ENCODE peak calls at places on chromosome 17, in seven cellular contexts. X is mucosa of descending colon; D is effector memory CD4-positive, alpha-beta T cell; V is SK-N-DZ; W is lower lobe of right lung; J is hippocampal formation; S is left colon. G is an unnamed sample.
A peak's percentile ranks its signal among the peaks of the same experiment; 100 is the strongest.

GRCh38 chr17:48244121-48244711 is 136.7 kb downstream of the SNX11 start:
- DNase-seq in X (peak; percentile 36), D (no peak), V (no peak), W (no peak), J (no peak), S (peak; percentile 55), G (no peak)

GRCh38 chr17:61579961-61580360 is 11.1 kb downstream of the NACA2 start:
- DNase-seq in X (no peak), D (no peak), V (peak; percentile 89), W (no peak), J (no peak), S (no peak), G (no peak)

GRCh38 chr17:208429-208828 is 27.0 kb upstream of the DOC2B start:
- DNase-seq in X (no peak), D (no peak), V (no peak), W (no peak), J (no peak), S (no peak), G (no peak)

GRCh38 chr17:9158545-9159452 is 137.5 kb downstream of the NTN1 start:
- DNase-seq in X (no peak), D (no peak), V (no peak), W (no peak), J (no peak), S (no peak), G (no peak)

GRCh38 chr17:45759761-45760160 is 24.4 kb upstream of the CRHR1 start:
- DNase-seq in X (no peak), D (no peak), V (no peak), W (no peak), J (no peak), S (no peak), G (no peak)

GRCh38 chr17:4230142-4230541 is 33.6 kb downstream of the ANKFY1 start:
- DNase-seq in X (no peak), D (no peak), V (no peak), W (no peak), J (peak; percentile 60), S (peak; percentile 46), G (peak; percentile 41)

GRCh38 chr17:76405967-76406647 is 21.7 kb downstream of the SPHK1 start:
- DNase-seq in X (peak; percentile 65), D (no peak), V (no peak), W (peak; percentile 52), J (no peak), S (no peak), G (peak; percentile 26)

GRCh38 chr17:83132251-83133081 is 53.1 kb downstream of the METRNL start:
- DNase-seq in X (no peak), D (no peak), V (no peak), W (peak; percentile 33), J (no peak), S (no peak), G (no peak)

GRCh38 chr17:74429604-74430384 is 2.1 kb upstream of the GPRC5C start:
- DNase-seq in X (peak; percentile 74), D (no peak), V (no peak), W (peak; percentile 75), J (no peak), S (peak; percentile 84), G (no peak)

GRCh38 chr17:45686250-45686649 is 97.9 kb upstream of the CRHR1 start:
- DNase-seq in X (no peak), D (no peak), V (no peak), W (peak; percentile 2), J (no peak), S (no peak), G (no peak)

GRCh38 chr17:4679652-4680051 is 24.3 kb downstream of the PELP1 start:
- DNase-seq in X (no peak), D (no peak), V (no peak), W (no peak), J (no peak), S (no peak), G (no peak)

GRCh38 chr17:42409467-42410351 is 13.3 kb downstream of the CAVIN1 start:
- DNase-seq in X (no peak), D (no peak), V (no peak), W (peak; percentile 66), J (no peak), S (peak; percentile 53), G (no peak)

GRCh38 chr17:56112086-56112485 is 41.2 kb upstream of the ANKFN1 start:
- DNase-seq in X (no peak), D (no peak), V (no peak), W (no peak), J (no peak), S (no peak), G (no peak)

GRCh38 chr17:27414271-27414670 is 42.0 kb upstream of the KSR1 start:
- DNase-seq in X (no peak), D (no peak), V (no peak), W (no peak), J (no peak), S (no peak), G (no peak)

GRCh38 chr17:4544135-4544651 is 11.0 kb downstream of the MYBBP1A start:
- DNase-seq in X (no peak), D (no peak), V (no peak), W (peak; percentile 38), J (no peak), S (no peak), G (no peak)

GRCh38 chr17:57747221-57748017 is 2.3 kb upstream of the CCDC182 start:
- DNase-seq in X (no peak), D (peak; percentile 4), V (peak; percentile 79), W (no peak), J (peak; percentile 73), S (no peak), G (peak; percentile 5)

GRCh38 chr17:1076982-1077302 is 80.0 kb downstream of the TIMM22 start:
- DNase-seq in X (peak; percentile 5), D (no peak), V (no peak), W (no peak), J (no peak), S (no peak), G (no peak)

GRCh38 chr17:79011451-79012147 is 2.0 kb upstream of the CANT1 start:
- DNase-seq in X (no peak), D (no peak), V (no peak), W (no peak), J (no peak), S (no peak), G (no peak)

GRCh38 chr17:27320222-27320560 is 26.3 kb downstream of the WSB1 start:
- DNase-seq in X (no peak), D (no peak), V (no peak), W (no peak), J (no peak), S (no peak), G (no peak)

GRCh38 chr17:5422505-5422904 is 2.5 kb downstream of the RPAIN start:
- DNase-seq in X (no peak), D (no peak), V (no peak), W (no peak), J (no peak), S (no peak), G (no peak)

GRCh38 chr17:5580367-5580766 is 3.9 kb downstream of the NLRP1 start:
- DNase-seq in X (no peak), D (no peak), V (no peak), W (no peak), J (no peak), S (no peak), G (no peak)

GRCh38 chr17:80099291-80100034 is 1.9 kb upstream of the GAA start:
- DNase-seq in X (no peak), D (no peak), V (no peak), W (no peak), J (no peak), S (no peak), G (no peak)

GRCh38 chr17:82118815-82119380 is 20.9 kb upstream of the FASN start:
- DNase-seq in X (no peak), D (no peak), V (no peak), W (no peak), J (no peak), S (no peak), G (no peak)

GRCh38 chr17:4314179-4314578 is 50.4 kb upstream of the ANKFY1 start:
- DNase-seq in X (no peak), D (no peak), V (no peak), W (no peak), J (no peak), S (no peak), G (no peak)

G was measured in occipital lobe.